ENCODE peak calls at places on chromosome 4, in six cellular contexts. D is CD8-positive, alpha-beta T cell; S is NB4; G is heart left ventricle; X is vagina; U is epithelial cell of esophagus. W is an unnamed sample.

GRCh38 chr4:20253799-20254409 is 2.2 kb downstream of the SLIT2 start:
- DNase-seq in S (no peak), X (no peak), U (peak), G (peak), D (no peak), W (no peak)

GRCh38 chr4:149291463-149291862 is 524.2 kb downstream of the IQCM start:
- DNase-seq in U (peak), X (no peak), G (peak), S (no peak), D (no peak), W (no peak)

GRCh38 chr4:46432923-46433322 is 43.0 kb upstream of the GABRA2 start:
- DNase-seq in G (no peak), U (peak), S (no peak), X (no peak), D (no peak), W (no peak)

GRCh38 chr4:186931519-186931918 is 207.9 kb upstream of the FAT1 start:
- DNase-seq in G (no peak), S (no peak), D (no peak), X (no peak), U (peak), W (no peak)

GRCh38 chr4:15749001-15749400 is 29.1 kb upstream of the CD38 start:
- DNase-seq in G (no peak), S (no peak), X (no peak), U (no peak), D (no peak), W (no peak)

GRCh38 chr4:90007494-90008167 is 113.0 kb downstream of the MMRN1 start:
- DNase-seq in G (no peak), D (no peak), S (no peak), X (no peak), U (no peak), W (no peak)

GRCh38 chr4:140052050-140052449 is 101.9 kb downstream of the MAML3 start:
- DNase-seq in G (peak), S (peak), D (peak), U (peak), X (no peak), W (no peak)

GRCh38 chr4:25301471-25301870 is 11.1 kb upstream of the ZCCHC4 start:
- DNase-seq in X (no peak), G (no peak), D (no peak), S (no peak), U (no peak), W (no peak)

GRCh38 chr4:48653217-48654014 is 126.7 kb downstream of the FRYL start:
- DNase-seq in S (peak), X (no peak), U (no peak), D (no peak), G (peak), W (no peak)

GRCh38 chr4:139889901-139890300 is 224.3 kb downstream of the MGST2 start:
- DNase-seq in G (no peak), S (no peak), D (no peak), X (no peak), U (no peak), W (no peak)

GRCh38 chr4:56215901-56216300 is 171.4 kb downstream of the AASDH start:
- DNase-seq in G (no peak), X (no peak), S (peak), U (peak), D (no peak), W (no peak)

GRCh38 chr4:67522851-67523671 is 22.2 kb downstream of the CENPC start:
- DNase-seq in X (no peak), U (peak), D (no peak), G (no peak), S (peak), W (no peak)

GRCh38 chr4:173288698-173289350 is 45.3 kb downstream of the HMGB2 start:
- DNase-seq in X (no peak), D (no peak), S (no peak), G (no peak), U (peak), W (no peak)

GRCh38 chr4:25308266-25308665 is 4.3 kb upstream of the ZCCHC4 start:
- DNase-seq in G (no peak), X (no peak), U (peak), D (no peak), S (peak), W (no peak)

GRCh38 chr4:118729287-118730286 is 44.4 kb downstream of the METTL14 start:
- DNase-seq in X (no peak), S (no peak), D (no peak), U (no peak), G (no peak), W (no peak)

DNA sequence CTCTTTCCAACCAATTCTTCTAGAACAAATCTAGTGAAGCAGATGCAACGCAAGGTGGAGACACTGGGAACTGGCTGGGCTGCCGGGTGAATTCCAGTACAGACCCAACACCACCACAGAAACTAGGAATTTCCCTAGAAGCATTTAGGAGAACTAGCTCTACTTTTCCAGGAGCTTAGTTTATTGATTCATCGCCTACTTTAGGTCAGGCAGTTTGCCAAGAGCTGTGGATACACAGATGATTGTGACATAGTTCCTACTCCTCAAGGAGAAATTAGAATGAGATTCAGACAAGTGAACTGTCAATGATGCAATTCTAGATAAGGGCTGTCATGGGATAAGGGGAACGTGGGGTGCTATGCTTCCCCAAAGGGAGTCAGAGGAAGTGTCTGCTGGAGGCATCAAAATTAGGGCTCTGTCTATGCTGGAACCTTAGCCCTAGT is 350.0 kb downstream of the CAMK2D start:
- DNase-seq in S (no peak), X (no peak), D (no peak), U (peak), G (no peak), W (no peak)
- TF ChIP-seq CTCF in S (no peak), X (no peak), D (no peak), U (peak), G (no peak), W (no peak)

GRCh38 chr4:23660865-23661264 is 229.0 kb downstream of the PPARGC1A start:
- DNase-seq in X (no peak), S (no peak), G (no peak), U (no peak), D (no peak), W (no peak)
- TF ChIP-seq CTCF in X (no peak), S (no peak), G (no peak), U (no peak), D (no peak), W (no peak)

DNA sequence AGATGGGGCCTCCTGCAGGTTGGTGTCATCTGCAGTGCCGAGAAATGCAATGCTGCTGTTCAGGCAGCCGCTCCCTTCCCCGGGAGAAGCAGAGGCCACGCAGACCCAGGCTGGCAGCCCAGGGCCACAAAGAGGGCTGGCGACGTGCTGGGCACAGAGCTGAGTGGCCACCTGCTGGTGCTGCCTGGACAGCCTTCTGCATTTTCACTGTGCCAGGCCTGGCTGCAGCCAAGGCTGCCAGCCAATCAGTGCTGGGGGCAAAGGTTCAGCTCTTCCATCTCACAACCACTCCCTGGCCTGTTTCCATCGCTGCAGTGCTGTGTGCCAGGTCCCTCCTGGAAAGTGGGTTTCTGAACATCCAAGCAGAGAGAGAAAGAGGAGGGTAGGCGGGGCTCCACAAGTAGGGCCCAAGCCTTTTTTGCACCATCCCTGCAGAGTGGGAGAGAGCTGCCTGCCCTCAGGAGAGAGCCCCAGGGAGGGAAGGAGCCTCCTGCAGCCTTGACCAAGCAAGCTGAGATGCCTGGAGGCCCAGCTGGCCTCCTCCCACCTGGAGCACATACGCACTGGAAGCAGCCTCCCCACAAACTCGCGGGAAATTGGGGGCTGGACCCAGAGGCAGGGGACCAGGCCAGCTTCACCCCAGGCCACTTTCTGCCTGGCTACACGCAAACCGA is 20.1 kb downstream of the ADRA2C start:
- DNase-seq in U (no peak), S (no peak), X (no peak), D (no peak), G (peak), W (no peak)
- TF ChIP-seq CTCF in U (no peak), S (no peak), X (no peak), D (no peak), G (no peak), W (peak)

DNA sequence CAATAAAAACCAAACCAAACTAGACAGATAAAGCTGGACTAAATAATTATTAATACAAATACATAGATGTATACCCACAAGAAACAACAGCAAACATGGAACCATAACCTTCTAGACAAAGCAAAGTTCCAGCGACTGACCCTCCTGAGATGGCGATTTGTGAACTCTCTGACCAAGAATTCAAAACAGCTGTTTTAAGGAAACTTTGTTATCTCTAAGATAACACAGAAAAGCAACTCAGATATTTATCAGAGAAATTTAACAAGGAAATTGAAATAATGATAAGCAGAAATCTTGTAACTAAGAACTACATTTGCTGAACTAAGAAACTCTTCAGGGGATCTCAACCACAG is 23.4 kb upstream of the MTHFD2L start:
- DNase-seq in G (no peak), S (no peak), X (no peak), D (no peak), U (no peak), W (no peak)
- TF ChIP-seq CTCF in G (no peak), S (no peak), X (no peak), D (no peak), U (no peak), W (peak)

DNA sequence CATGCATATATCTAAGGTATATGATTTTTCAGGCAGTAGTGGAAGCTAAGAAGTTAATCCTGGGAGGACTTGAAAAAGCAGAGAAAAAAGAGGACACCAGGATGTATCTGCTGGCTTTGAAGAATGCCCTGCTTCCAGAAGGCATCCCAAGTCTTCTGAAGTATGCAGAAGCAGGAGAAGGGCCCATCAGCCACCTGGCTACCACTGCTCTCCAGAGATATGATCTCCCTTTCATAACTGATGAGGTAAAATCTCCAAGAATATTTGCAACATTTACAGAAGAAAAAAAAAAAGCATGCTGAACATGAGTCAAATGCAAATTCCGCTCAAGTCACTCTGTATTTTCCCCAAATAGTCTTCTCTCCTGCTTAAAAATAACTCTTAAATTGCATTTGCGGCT is 32.1 kb downstream of the MTTP start:
- DNase-seq in X (no peak), G (no peak), S (no peak), U (no peak), D (no peak), W (no peak)
- TF ChIP-seq CTCF in X (no peak), G (no peak), S (no peak), U (no peak), D (no peak), W (no peak)

GRCh38 chr4:36722986-36723385 is 441.6 kb downstream of the DTHD1 start:
- DNase-seq in U (no peak), D (no peak), X (no peak), S (no peak), G (no peak), W (no peak)
- TF ChIP-seq CTCF in U (no peak), D (no peak), X (no peak), S (no peak), G (no peak), W (no peak)

DNA sequence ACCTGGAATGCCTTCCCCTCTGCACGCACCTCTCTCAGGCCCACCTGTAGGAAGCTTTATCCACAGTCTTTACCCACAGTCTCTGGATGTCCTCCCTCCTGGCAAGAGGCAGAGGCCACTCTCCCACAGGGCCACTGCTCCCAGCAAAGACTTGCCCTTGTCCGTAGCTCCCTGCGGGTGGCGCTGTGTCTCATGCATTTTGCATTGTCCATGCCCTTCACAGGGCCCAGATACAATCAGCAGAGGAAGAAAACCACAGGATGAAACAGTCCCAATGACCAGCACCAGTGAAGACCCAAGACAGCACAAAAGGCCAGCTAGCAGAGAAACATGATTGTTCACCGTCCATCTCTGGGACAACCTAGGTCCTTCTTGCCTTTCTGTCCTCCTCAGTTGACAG is 2.1 kb upstream of the NSG1 start:
- DNase-seq in D (no peak), G (no peak), U (peak), X (no peak), S (peak), W (no peak)
- TF ChIP-seq CTCF in D (peak), G (no peak), U (peak), X (no peak), S (peak), W (peak)

GRCh38 chr4:156673483-156673882 is 298.1 kb downstream of the PDGFC start:
- DNase-seq in D (no peak), X (no peak), G (no peak), U (no peak), S (no peak), W (no peak)
- TF ChIP-seq CTCF in D (no peak), X (no peak), G (no peak), U (no peak), S (no peak), W (no peak)

W was measured in progenitor cell of endocrine pancreas.